ENCODE peak calls at places on chromosomes 1 and 21, in four cellular contexts. One of them, this sample, is unnamed.

GRCh38 chr1:177305040-177306018 is 134.6 kb downstream of the BRINP2 start:
- DNase-seq in nephron progenitor cell: no peak
- DNase-seq in adrenal gland: no peak
- DNase-seq in astrocyte of the cerebellum: no peak
- DNase-seq in this sample: no peak

GRCh38 chr1:114668784-114669561 is 876 bp downstream of the DENND2C start:
- DNase-seq in nephron progenitor cell: no peak
- DNase-seq in adrenal gland: no peak
- DNase-seq in astrocyte of the cerebellum: no peak
- DNase-seq in this sample: no peak

GRCh38 chr1:21280011-21280471 is 10.2 kb downstream of the ECE1 start:
- DNase-seq in nephron progenitor cell: no peak
- DNase-seq in adrenal gland: no peak
- DNase-seq in astrocyte of the cerebellum: no peak
- DNase-seq in this sample: no peak

GRCh38 chr1:230632273-230632873 is 9.9 kb upstream of the COG2 start:
- DNase-seq in nephron progenitor cell: peak
- DNase-seq in adrenal gland: peak
- DNase-seq in astrocyte of the cerebellum: no peak
- DNase-seq in this sample: no peak

GRCh38 chr1:209829716-209830115 is 1.9 kb downstream of the UTP25 start:
- DNase-seq in nephron progenitor cell: no peak
- DNase-seq in adrenal gland: no peak
- DNase-seq in astrocyte of the cerebellum: no peak
- DNase-seq in this sample: no peak

GRCh38 chr1:41108696-41109284 is 87.3 kb upstream of the SLFNL1 start:
- DNase-seq in nephron progenitor cell: no peak
- DNase-seq in adrenal gland: no peak
- DNase-seq in astrocyte of the cerebellum: no peak
- DNase-seq in this sample: no peak

GRCh38 chr1:23103001-23103879 is 65.4 kb downstream of the LUZP1 start:
- DNase-seq in nephron progenitor cell: no peak
- DNase-seq in adrenal gland: no peak
- DNase-seq in astrocyte of the cerebellum: no peak
- DNase-seq in this sample: no peak

GRCh38 chr21:37119421-37120218 is 46.6 kb downstream of the TTC3 start:
- DNase-seq in nephron progenitor cell: peak
- DNase-seq in adrenal gland: no peak
- DNase-seq in astrocyte of the cerebellum: no peak
- DNase-seq in this sample: no peak

GRCh38 chr1:56025942-56026341 is 553.4 kb downstream of the PLPP3 start:
- DNase-seq in nephron progenitor cell: no peak
- DNase-seq in adrenal gland: no peak
- DNase-seq in astrocyte of the cerebellum: no peak
- DNase-seq in this sample: no peak

GRCh38 chr1:164801791-164802572 is 243.0 kb downstream of the PBX1 start:
- DNase-seq in nephron progenitor cell: no peak
- DNase-seq in adrenal gland: no peak
- DNase-seq in astrocyte of the cerebellum: no peak
- DNase-seq in this sample: no peak

GRCh38 chr1:244100691-244101453 is 49.8 kb downstream of the ZBTB18 start:
- DNase-seq in nephron progenitor cell: peak
- DNase-seq in adrenal gland: no peak
- DNase-seq in astrocyte of the cerebellum: no peak
- DNase-seq in this sample: no peak

GRCh38 chr1:3070654-3071506 is 1.9 kb downstream of the PRDM16 start:
- DNase-seq in nephron progenitor cell: peak
- DNase-seq in adrenal gland: no peak
- DNase-seq in astrocyte of the cerebellum: no peak
- DNase-seq in this sample: no peak

GRCh38 chr21:43611598-43612369 is 47.5 kb downstream of the HSF2BP start:
- DNase-seq in nephron progenitor cell: peak
- DNase-seq in adrenal gland: peak
- DNase-seq in astrocyte of the cerebellum: peak
- DNase-seq in this sample: peak

GRCh38 chr1:164765557-164765956 is 206.6 kb downstream of the PBX1 start:
- DNase-seq in nephron progenitor cell: no peak
- DNase-seq in adrenal gland: no peak
- DNase-seq in astrocyte of the cerebellum: no peak
- DNase-seq in this sample: no peak

GRCh38 chr1:42206164-42206563 is 41.6 kb upstream of the GUCA2A start:
- DNase-seq in nephron progenitor cell: no peak
- DNase-seq in adrenal gland: no peak
- DNase-seq in astrocyte of the cerebellum: no peak
- DNase-seq in this sample: no peak

GRCh38 chr1:14787604-14788003 is 189.1 kb downstream of the KAZN start:
- DNase-seq in nephron progenitor cell: no peak
- DNase-seq in adrenal gland: no peak
- DNase-seq in astrocyte of the cerebellum: no peak
- DNase-seq in this sample: no peak
- TF ChIP-seq CTCF in nephron progenitor cell: no peak
- TF ChIP-seq CTCF in adrenal gland: no peak
- TF ChIP-seq CTCF in astrocyte of the cerebellum: no peak
- TF ChIP-seq CTCF in this sample: no peak

GRCh38 chr1:8431028-8431427 is 113.1 kb downstream of the SLC45A1 start:
- DNase-seq in nephron progenitor cell: no peak
- DNase-seq in adrenal gland: peak
- DNase-seq in astrocyte of the cerebellum: no peak
- DNase-seq in this sample: no peak
- TF ChIP-seq CTCF in nephron progenitor cell: no peak
- TF ChIP-seq CTCF in adrenal gland: no peak
- TF ChIP-seq CTCF in astrocyte of the cerebellum: no peak
- TF ChIP-seq CTCF in this sample: no peak

DNA sequence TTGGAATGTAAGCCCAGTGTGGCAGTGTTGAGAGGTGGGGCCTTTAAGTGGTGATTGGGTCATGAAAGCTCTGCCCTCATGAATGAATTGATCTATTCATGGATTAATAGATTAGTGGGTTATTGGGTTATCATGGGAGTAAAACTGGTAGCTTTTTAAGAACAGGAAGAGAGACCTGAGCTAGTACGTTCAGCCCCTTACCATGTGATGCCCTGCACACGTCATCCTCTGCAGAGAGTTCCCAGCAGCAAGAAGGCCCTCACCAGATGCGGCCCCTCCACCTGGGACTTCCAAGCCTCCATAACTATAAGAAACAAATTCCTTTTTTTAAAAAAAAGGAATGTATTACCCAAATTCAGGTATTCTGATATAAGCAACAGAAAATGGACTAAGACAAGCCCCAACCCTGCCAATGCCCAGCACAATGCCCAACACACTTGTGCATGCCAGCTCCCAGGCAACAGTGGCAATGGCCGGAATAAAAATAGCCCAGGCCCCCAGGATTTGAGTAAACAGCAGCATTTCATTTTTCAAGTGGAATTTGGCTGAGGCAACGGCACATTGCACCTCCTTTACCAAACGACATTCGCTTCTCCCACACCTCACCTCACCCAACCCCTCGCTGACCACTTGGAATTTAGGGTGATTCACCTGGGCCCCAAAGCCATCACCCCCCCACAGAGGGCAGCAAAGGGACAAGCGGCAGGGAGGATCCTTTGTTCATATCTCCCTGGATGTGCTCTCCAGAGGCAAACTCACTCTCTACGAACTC is 215.9 kb downstream of the TOMM20 start:
- DNase-seq in nephron progenitor cell: no peak
- DNase-seq in adrenal gland: no peak
- DNase-seq in astrocyte of the cerebellum: no peak
- DNase-seq in this sample: no peak
- TF ChIP-seq CTCF in nephron progenitor cell: no peak
- TF ChIP-seq CTCF in adrenal gland: no peak
- TF ChIP-seq CTCF in astrocyte of the cerebellum: no peak
- TF ChIP-seq CTCF in this sample: no peak

DNA sequence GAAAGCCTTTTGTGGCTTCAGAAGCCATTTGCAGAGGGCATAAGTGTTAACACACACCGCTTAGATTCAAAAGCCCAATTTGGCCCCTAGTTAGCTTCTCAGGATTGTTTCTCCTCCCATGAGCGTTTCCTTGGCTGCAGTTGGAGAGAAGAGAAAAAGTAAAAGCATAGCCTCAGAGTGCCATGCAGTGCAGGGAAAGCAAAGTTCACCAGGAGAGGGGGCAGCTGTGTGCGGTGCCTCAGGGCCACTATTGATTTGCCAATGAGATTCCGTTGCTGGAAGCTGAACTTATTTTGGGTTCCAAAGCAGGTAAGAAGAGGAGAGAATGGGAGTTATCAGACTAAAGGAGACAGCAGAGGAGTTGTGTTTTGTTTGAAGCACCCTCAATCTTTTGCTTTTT is 102.4 kb downstream of the SELENOF start:
- DNase-seq in nephron progenitor cell: no peak
- DNase-seq in adrenal gland: no peak
- DNase-seq in astrocyte of the cerebellum: no peak
- DNase-seq in this sample: no peak
- TF ChIP-seq CTCF in nephron progenitor cell: no peak
- TF ChIP-seq CTCF in adrenal gland: no peak
- TF ChIP-seq CTCF in astrocyte of the cerebellum: peak
- TF ChIP-seq CTCF in this sample: no peak

GRCh38 chr1:173717238-173717637 is 2.5 kb downstream of the KLHL20 start:
- DNase-seq in nephron progenitor cell: no peak
- DNase-seq in adrenal gland: no peak
- DNase-seq in astrocyte of the cerebellum: no peak
- DNase-seq in this sample: no peak

GRCh38 chr1:173714441-173714758 is 381 bp upstream of the KLHL20 start:
- DNase-seq in nephron progenitor cell: no peak
- DNase-seq in adrenal gland: no peak
- DNase-seq in astrocyte of the cerebellum: no peak
- DNase-seq in this sample: no peak

GRCh38 chr1:173715538-173715844 is 710 bp downstream of the KLHL20 start:
- DNase-seq in nephron progenitor cell: no peak
- DNase-seq in adrenal gland: no peak
- DNase-seq in astrocyte of the cerebellum: no peak
- DNase-seq in this sample: no peak

GRCh38 chr1:173714759-173715537 is at the start of gene KLHL20:
- DNase-seq in nephron progenitor cell: peak
- DNase-seq in adrenal gland: peak
- DNase-seq in astrocyte of the cerebellum: peak
- DNase-seq in this sample: peak
- TF ChIP-seq CTCF in nephron progenitor cell: no peak
- TF ChIP-seq CTCF in adrenal gland: no peak
- TF ChIP-seq CTCF in astrocyte of the cerebellum: no peak
- TF ChIP-seq CTCF in this sample: no peak

GRCh38 chr1:60989745-60990718 is 92.3 kb upstream of the NFIA start:
- DNase-seq in nephron progenitor cell: no peak
- DNase-seq in adrenal gland: peak
- DNase-seq in astrocyte of the cerebellum: peak
- DNase-seq in this sample: no peak

GRCh38 chr1:60984066-60984799 is 98.1 kb upstream of the NFIA start:
- DNase-seq in nephron progenitor cell: no peak
- DNase-seq in adrenal gland: peak
- DNase-seq in astrocyte of the cerebellum: no peak
- DNase-seq in this sample: no peak

GRCh38 chr1:60988827-60989363 is 93.5 kb upstream of the NFIA start:
- DNase-seq in nephron progenitor cell: no peak
- DNase-seq in adrenal gland: no peak
- DNase-seq in astrocyte of the cerebellum: no peak
- DNase-seq in this sample: no peak

GRCh38 chr1:60990719-60991100 is 91.7 kb upstream of the NFIA start:
- DNase-seq in nephron progenitor cell: peak
- DNase-seq in adrenal gland: no peak
- DNase-seq in astrocyte of the cerebellum: no peak
- DNase-seq in this sample: no peak

DNA sequence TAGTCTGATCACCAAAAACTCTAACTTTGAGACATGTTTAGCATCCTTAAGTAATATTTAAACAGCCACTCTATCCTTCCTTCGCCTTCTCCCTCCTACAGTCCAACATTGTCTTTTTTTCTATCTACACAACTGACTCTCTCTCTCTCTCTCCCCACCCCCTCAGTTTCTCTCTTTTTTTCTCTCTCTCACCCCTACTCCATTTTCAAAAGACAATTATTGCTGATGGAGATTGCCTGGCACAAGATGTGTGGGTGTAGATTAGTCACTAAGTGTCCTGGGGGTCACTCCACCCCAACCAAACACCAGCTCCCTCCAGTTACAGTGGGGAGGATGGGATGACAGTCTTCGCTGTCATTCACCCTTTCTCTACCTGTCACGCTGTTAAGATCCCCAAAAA is 94.5 kb upstream of the NFIA start:
- DNase-seq in nephron progenitor cell: no peak
- DNase-seq in adrenal gland: no peak
- DNase-seq in astrocyte of the cerebellum: no peak
- DNase-seq in this sample: no peak
- TF ChIP-seq CTCF in nephron progenitor cell: no peak
- TF ChIP-seq CTCF in adrenal gland: no peak
- TF ChIP-seq CTCF in astrocyte of the cerebellum: no peak
- TF ChIP-seq CTCF in this sample: no peak

DNA sequence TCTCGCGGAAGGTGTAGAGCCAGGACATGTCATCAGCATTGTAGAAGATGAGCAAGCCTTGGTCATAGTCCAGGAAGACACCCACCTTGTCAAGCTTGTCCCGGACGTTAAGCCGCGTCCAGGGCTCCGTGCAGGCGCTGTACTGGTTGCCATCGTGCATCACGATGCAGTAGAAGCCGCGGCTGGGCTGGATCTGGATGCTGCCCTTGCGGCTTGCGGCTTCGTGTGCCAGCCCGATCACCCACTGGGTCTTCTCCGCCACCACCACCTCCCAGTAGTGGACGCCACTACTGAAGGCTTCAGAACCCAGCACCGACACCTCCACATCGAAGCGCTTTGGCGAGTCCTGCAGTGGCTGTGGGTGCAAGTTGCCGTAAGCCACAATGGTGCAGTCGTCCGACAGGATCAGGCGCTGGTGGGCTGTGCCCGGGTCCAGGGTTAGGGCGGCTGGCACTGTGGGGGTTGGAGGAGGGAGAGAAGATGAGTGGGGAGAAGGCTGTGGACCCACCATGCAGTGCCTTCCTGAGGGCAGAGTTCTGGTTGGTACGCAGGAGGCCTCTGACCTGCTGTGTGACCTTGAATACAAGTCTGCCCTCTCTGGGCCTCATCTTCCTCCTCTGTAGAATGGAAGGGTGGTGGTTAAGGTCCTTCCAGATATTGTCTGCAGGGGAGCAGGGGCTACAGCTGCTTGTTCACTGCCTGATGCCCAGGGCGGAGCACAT is 34.4 kb downstream of the TRIM62 start:
- DNase-seq in nephron progenitor cell: no peak
- DNase-seq in adrenal gland: no peak
- DNase-seq in astrocyte of the cerebellum: no peak
- DNase-seq in this sample: no peak
- TF ChIP-seq CTCF in nephron progenitor cell: no peak
- TF ChIP-seq CTCF in adrenal gland: no peak
- TF ChIP-seq CTCF in astrocyte of the cerebellum: no peak
- TF ChIP-seq CTCF in this sample: no peak